ENCODE peak calls at places on chromosome 2, in four cellular contexts. S, M, H and K are unnamed samples.

GRCh38 chr2:30428827-30429461 is 18.1 kb upstream of the LCLAT1 start:
- DNase-seq in S (no peak), M (no peak), H (no peak), K (no peak)

GRCh38 chr2:179749210-179749609 is 112.2 kb downstream of the ZNF385B start:
- DNase-seq in S (no peak), M (peak; percentile 74), H (no peak), K (peak; percentile 3)

GRCh38 chr2:203673933-203674332 is 32.5 kb upstream of the CD28 start:
- DNase-seq in S (no peak), M (peak; percentile 82), H (peak; percentile 58), K (peak; percentile 57)

GRCh38 chr2:1781291-1782080 is 37.2 kb upstream of the PXDN start:
- DNase-seq in S (peak; percentile 36), M (no peak), H (no peak), K (peak; percentile 76)

GRCh38 chr2:38076250-38076709 is 329 bp upstream of the CYP1B1 start:
- DNase-seq in S (no peak), M (peak; percentile 94), H (peak; percentile 49), K (peak; percentile 90)

GRCh38 chr2:38571186-38571585 is 31.5 kb downstream of the HNRNPLL start:
- DNase-seq in S (no peak), M (no peak), H (no peak), K (no peak)

GRCh38 chr2:147025611-147026010 is 819.2 kb upstream of the ACVR2A start:
- DNase-seq in S (no peak), M (peak; percentile 87), H (no peak), K (peak; percentile 25)

GRCh38 chr2:10467401-10467800 is 19.3 kb upstream of the ODC1 start:
- DNase-seq in S (no peak), M (no peak), H (no peak), K (no peak)